ENCODE peak calls at places on chromosomes 16 and 17, in five cellular contexts. I, Y, F, S and U are unnamed samples.

GRCh38 chr17:77889866-77890760 is 68.4 kb upstream of the TNRC6C start:
- DNase-seq in I (no peak), Y (no peak), F (no peak), S (peak), U (no peak)

GRCh38 chr17:19652595-19652994 is 4.0 kb downstream of the ALDH3A2 start:
- DNase-seq in I (no peak), Y (no peak), F (no peak), S (no peak), U (peak)

GRCh38 chr17:55202906-55203305 is 61.9 kb upstream of the HLF start:
- DNase-seq in I (no peak), Y (no peak), F (no peak), S (no peak), U (no peak)

GRCh38 chr16:641326-642188 is at the start of gene MCRIP2:
- DNase-seq in I (no peak), Y (peak), F (peak), S (peak), U (peak)

GRCh38 chr17:6843241-6843890 is 11.8 kb upstream of the TEKT1 start:
- DNase-seq in I (no peak), Y (no peak), F (peak), S (no peak), U (peak)

GRCh38 chr16:83652898-83653297 is 154.9 kb upstream of the HSBP1 start:
- DNase-seq in I (no peak), Y (no peak), F (peak), S (no peak), U (peak)

GRCh38 chr16:84190731-84191388 is at the start of gene ADAD2:
- DNase-seq in I (no peak), Y (no peak), F (no peak), S (no peak), U (no peak)

GRCh38 chr16:52964290-52964689 is 88.4 kb downstream of the CHD9NB start:
- DNase-seq in I (no peak), Y (no peak), F (peak), S (no peak), U (peak)

GRCh38 chr17:83119987-83120864 is 40.8 kb downstream of the METRNL start:
- DNase-seq in I (no peak), Y (no peak), F (no peak), S (no peak), U (no peak)

GRCh38 chr17:81999975-82000802 is 22.5 kb downstream of the CENPX start:
- DNase-seq in I (no peak), Y (no peak), F (no peak), S (peak), U (no peak)

GRCh38 chr17:75367312-75367711 is 38.2 kb downstream of the GRB2 start:
- DNase-seq in I (no peak), Y (no peak), F (peak), S (no peak), U (peak)

GRCh38 chr17:45301674-45302073 is 15.1 kb downstream of the MAP3K14 start:
- DNase-seq in I (no peak), Y (no peak), F (no peak), S (no peak), U (no peak)

GRCh38 chr16:49492896-49493620 is 119.5 kb downstream of the C16orf78 start:
- DNase-seq in I (no peak), Y (no peak), F (no peak), S (no peak), U (no peak)

GRCh38 chr17:47203984-47204721 is 5.0 kb upstream of the MYL4 start:
- DNase-seq in I (no peak), Y (no peak), F (peak), S (no peak), U (no peak)

GRCh38 chr17:67121317-67121887 is 77.0 kb downstream of the CACNG1 start:
- DNase-seq in I (no peak), Y (no peak), F (no peak), S (no peak), U (no peak)

GRCh38 chr17:81808778-81809555 is 5.0 kb downstream of the GCGR start:
- DNase-seq in I (no peak), Y (no peak), F (no peak), S (no peak), U (no peak)

GRCh38 chr16:54938351-54939346 is 8.0 kb downstream of the IRX5 start:
- DNase-seq in I (peak), Y (no peak), F (no peak), S (no peak), U (no peak)

GRCh38 chr16:88691924-88692560 is 5.7 kb upstream of the SNAI3 start:
- DNase-seq in I (no peak), Y (peak), F (no peak), S (no peak), U (no peak)

GRCh38 chr16:3654249-3654991 is at the start of gene DNASE1:
- DNase-seq in I (no peak), Y (peak), F (peak), S (peak), U (peak)

GRCh38 chr17:44722254-44722653 is 13.8 kb downstream of the DBF4B start:
- DNase-seq in I (no peak), Y (no peak), F (no peak), S (no peak), U (no peak)

GRCh38 chr17:4420692-4421131 is 13.0 kb upstream of the SPNS3 start:
- DNase-seq in I (no peak), Y (peak), F (peak), S (no peak), U (peak)

GRCh38 chr16:12548270-12548983 is 255.3 kb downstream of the CPPED1 start:
- DNase-seq in I (no peak), Y (no peak), F (no peak), S (no peak), U (no peak)

GRCh38 chr16:24493859-24494258 is 45.5 kb upstream of the RBBP6 start:
- DNase-seq in I (no peak), Y (no peak), F (no peak), S (no peak), U (no peak)

GRCh38 chr16:66491716-66492064 is 58.2 kb downstream of the TK2 start:
- DNase-seq in I (peak), Y (no peak), F (no peak), S (no peak), U (no peak)

GRCh38 chr17:41329279-41329925 is 13.9 kb upstream of the KRTAP17-1 start:
- DNase-seq in I (no peak), Y (no peak), F (peak), S (peak), U (peak)

GRCh38 chr17:61002316-61002736 is 324.7 kb downstream of the BCAS3 start:
- DNase-seq in I (no peak), Y (no peak), F (peak), S (no peak), U (peak)

GRCh38 chr16:84048306-84048705 is 5.7 kb upstream of the SLC38A8 start:
- DNase-seq in I (no peak), Y (peak), F (no peak), S (no peak), U (no peak)

GRCh38 chr17:73199751-73200317 is 7.0 kb downstream of the COG1 start:
- DNase-seq in I (no peak), Y (no peak), F (no peak), S (no peak), U (no peak)

GRCh38 chr16:66881014-66881417 is 701 bp downstream of the PDP2 start:
- DNase-seq in I (no peak), Y (no peak), F (peak), S (no peak), U (peak)

GRCh38 chr16:64705443-64705842 is 416.4 kb downstream of the CDH11 start:
- DNase-seq in I (no peak), Y (no peak), F (peak), S (no peak), U (no peak)

GRCh38 chr17:14067347-14067746 is 2.0 kb upstream of the COX10 start:
- DNase-seq in I (no peak), Y (no peak), F (no peak), S (no peak), U (no peak)

GRCh38 chr17:78736526-78737079 is 45.5 kb downstream of the CYTH1 start:
- DNase-seq in I (peak), Y (peak), F (no peak), S (peak), U (no peak)

GRCh38 chr17:7712111-7712771 is 5.3 kb upstream of the DNAH2 start:
- DNase-seq in I (no peak), Y (no peak), F (no peak), S (no peak), U (no peak)

GRCh38 chr16:27449434-27450188 is 47.6 kb downstream of the IL21R start:
- DNase-seq in I (no peak), Y (no peak), F (no peak), S (no peak), U (no peak)